ENCODE peak calls at places on chromosomes 12 and 14, in five cellular contexts. One of them, this sample, is unnamed. For H3K36me3, the result is how much of the 10 kb centered on the place peaks cover.

GRCh38 chr12:61385771-61386170 is 874.4 kb upstream of the USP15 start:
- DNase-seq in suprapubic skin: no peak
- DNase-seq in upper lobe of left lung: no peak
- DNase-seq in sigmoid colon: no peak
- DNase-seq in transverse colon: no peak
- DNase-seq in this sample: no peak

GRCh38 chr12:93156091-93156490 is 221.6 kb upstream of the NUDT4 start:
- DNase-seq in suprapubic skin: no peak
- DNase-seq in upper lobe of left lung: no peak
- DNase-seq in sigmoid colon: no peak
- DNase-seq in transverse colon: no peak
- DNase-seq in this sample: no peak

GRCh38 chr14:81051547-81051946 is 96.1 kb downstream of the TSHR start:
- DNase-seq in suprapubic skin: no peak
- DNase-seq in upper lobe of left lung: no peak
- DNase-seq in sigmoid colon: no peak
- DNase-seq in transverse colon: no peak
- DNase-seq in this sample: no peak

GRCh38 chr12:45729233-45730115 is at the start of gene ARID2:
- DNase-seq in suprapubic skin: peak
- DNase-seq in upper lobe of left lung: peak
- DNase-seq in sigmoid colon: peak
- DNase-seq in transverse colon: peak
- DNase-seq in this sample: no peak

GRCh38 chr14:99728231-99728920 is 44.3 kb downstream of the CYP46A1 start:
- DNase-seq in suprapubic skin: peak
- DNase-seq in upper lobe of left lung: no peak
- DNase-seq in sigmoid colon: peak
- DNase-seq in transverse colon: no peak
- DNase-seq in this sample: no peak

GRCh38 chr12:91189526-91189925 is 6.9 kb upstream of the DCN start:
- DNase-seq in suprapubic skin: no peak
- DNase-seq in upper lobe of left lung: no peak
- DNase-seq in sigmoid colon: no peak
- DNase-seq in transverse colon: no peak
- DNase-seq in this sample: no peak

GRCh38 chr12:46404225-46404631 is 31.7 kb upstream of the SLC38A2 start:
- DNase-seq in suprapubic skin: no peak
- DNase-seq in upper lobe of left lung: no peak
- DNase-seq in sigmoid colon: no peak
- DNase-seq in transverse colon: no peak
- DNase-seq in this sample: no peak

GRCh38 chr12:34605955-34606748 is 583.9 kb downstream of the ALG10 start:
- DNase-seq in suprapubic skin: peak
- DNase-seq in upper lobe of left lung: no peak
- DNase-seq in sigmoid colon: peak
- DNase-seq in transverse colon: no peak
- DNase-seq in this sample: peak

GRCh38 chr12:728781-729180 is 23.6 kb upstream of the WNK1 start:
- DNase-seq in suprapubic skin: no peak
- DNase-seq in upper lobe of left lung: no peak
- DNase-seq in sigmoid colon: no peak
- DNase-seq in transverse colon: no peak
- DNase-seq in this sample: no peak

GRCh38 chr12:119198440-119198839 is 19.7 kb downstream of the HSPB8 start:
- DNase-seq in suprapubic skin: no peak
- DNase-seq in upper lobe of left lung: no peak
- DNase-seq in sigmoid colon: no peak
- DNase-seq in transverse colon: no peak
- DNase-seq in this sample: no peak

GRCh38 chr14:54447231-54447692 is 6.1 kb upstream of the CNIH1 start:
- DNase-seq in suprapubic skin: no peak
- DNase-seq in upper lobe of left lung: peak
- DNase-seq in sigmoid colon: no peak
- DNase-seq in transverse colon: peak
- DNase-seq in this sample: no peak

GRCh38 chr12:470133-470532 is 10.4 kb downstream of the B4GALNT3 start:
- DNase-seq in suprapubic skin: no peak
- DNase-seq in upper lobe of left lung: no peak
- DNase-seq in sigmoid colon: no peak
- DNase-seq in transverse colon: no peak
- DNase-seq in this sample: no peak

GRCh38 chr12:66491812-66492361 is 187.0 kb downstream of the GRIP1 start:
- DNase-seq in suprapubic skin: no peak
- DNase-seq in upper lobe of left lung: no peak
- DNase-seq in sigmoid colon: no peak
- DNase-seq in transverse colon: no peak
- DNase-seq in this sample: no peak

GRCh38 chr14:92850492-92850891 is 56.4 kb downstream of the GOLGA5 start:
- DNase-seq in suprapubic skin: no peak
- DNase-seq in upper lobe of left lung: no peak
- DNase-seq in sigmoid colon: no peak
- DNase-seq in transverse colon: no peak
- DNase-seq in this sample: no peak

GRCh38 chr12:52312086-52312485 is 9.1 kb downstream of the KRT83 start:
- DNase-seq in suprapubic skin: peak
- DNase-seq in upper lobe of left lung: no peak
- DNase-seq in sigmoid colon: no peak
- DNase-seq in transverse colon: no peak
- DNase-seq in this sample: no peak

GRCh38 chr12:57216931-57217871 is 607 bp downstream of the NXPH4 start:
- DNase-seq in suprapubic skin: no peak
- DNase-seq in upper lobe of left lung: no peak
- DNase-seq in sigmoid colon: no peak
- DNase-seq in transverse colon: no peak
- DNase-seq in this sample: no peak

GRCh38 chr14:73684627-73685026 is 29.6 kb downstream of the PNMA1 start:
- DNase-seq in suprapubic skin: no peak
- DNase-seq in upper lobe of left lung: no peak
- DNase-seq in sigmoid colon: no peak
- DNase-seq in transverse colon: no peak
- DNase-seq in this sample: no peak

GRCh38 chr12:27541031-27541719 is 17.2 kb downstream of the PPFIBP1 start:
- DNase-seq in suprapubic skin: no peak
- DNase-seq in upper lobe of left lung: no peak
- DNase-seq in sigmoid colon: no peak
- DNase-seq in transverse colon: no peak
- DNase-seq in this sample: no peak

GRCh38 chr14:94631536-94632304 is 19.5 kb downstream of the SERPINA3 start:
- DNase-seq in suprapubic skin: peak
- DNase-seq in upper lobe of left lung: no peak
- DNase-seq in sigmoid colon: peak
- DNase-seq in transverse colon: no peak
- DNase-seq in this sample: no peak

GRCh38 chr14:82855912-82856381 is 1322.3 kb upstream of the SEL1L start:
- DNase-seq in suprapubic skin: no peak
- DNase-seq in upper lobe of left lung: no peak
- DNase-seq in sigmoid colon: no peak
- DNase-seq in transverse colon: no peak
- DNase-seq in this sample: no peak

GRCh38 chr12:2319747-2320146 is 267.0 kb downstream of the CACNA1C start:
- DNase-seq in suprapubic skin: no peak
- DNase-seq in upper lobe of left lung: no peak
- DNase-seq in sigmoid colon: no peak
- DNase-seq in transverse colon: no peak
- DNase-seq in this sample: no peak

GRCh38 chr14:32939254-32940065 is 781 bp downstream of the NPAS3 start:
- DNase-seq in suprapubic skin: peak
- DNase-seq in upper lobe of left lung: peak
- DNase-seq in sigmoid colon: peak
- DNase-seq in transverse colon: peak
- DNase-seq in this sample: no peak

GRCh38 chr12:131275824-131276223 is 322.1 kb downstream of the ADGRD1 start:
- DNase-seq in suprapubic skin: peak
- DNase-seq in upper lobe of left lung: no peak
- DNase-seq in sigmoid colon: no peak
- DNase-seq in transverse colon: no peak
- DNase-seq in this sample: no peak

GRCh38 chr14:52545584-52546317 is 6.6 kb downstream of the TXNDC16 start:
- DNase-seq in suprapubic skin: no peak
- DNase-seq in upper lobe of left lung: no peak
- DNase-seq in sigmoid colon: no peak
- DNase-seq in transverse colon: no peak
- DNase-seq in this sample: no peak

GRCh38 chr12:108768591-108769500 is 37.5 kb upstream of the CORO1C start:
- DNase-seq in suprapubic skin: no peak
- DNase-seq in upper lobe of left lung: peak
- DNase-seq in sigmoid colon: peak
- DNase-seq in transverse colon: peak
- DNase-seq in this sample: no peak

GRCh38 chr14:54487771-54488170 is 1.0 kb downstream of the GMFB start:
- DNase-seq in suprapubic skin: no peak
- DNase-seq in upper lobe of left lung: no peak
- DNase-seq in sigmoid colon: no peak
- DNase-seq in transverse colon: no peak
- DNase-seq in this sample: no peak

GRCh38 chr14:63267171-63267570 is 51.6 kb downstream of the GPHB5 start:
- DNase-seq in suprapubic skin: no peak
- DNase-seq in upper lobe of left lung: no peak
- DNase-seq in sigmoid colon: no peak
- DNase-seq in transverse colon: no peak
- DNase-seq in this sample: no peak

GRCh38 chr12:121465921-121466799 is 66.2 kb downstream of the RNF34 start:
- DNase-seq in suprapubic skin: no peak
- DNase-seq in upper lobe of left lung: no peak
- DNase-seq in sigmoid colon: no peak
- DNase-seq in transverse colon: peak
- DNase-seq in this sample: no peak
- TF ChIP-seq POLR2AphosphoS5 in suprapubic skin: no peak
- TF ChIP-seq POLR2AphosphoS5 in upper lobe of left lung: no peak
- TF ChIP-seq POLR2AphosphoS5 in sigmoid colon: no peak
- TF ChIP-seq POLR2AphosphoS5 in transverse colon: no peak
- TF ChIP-seq POLR2AphosphoS5 in this sample: no peak

GRCh38 chr12:50220357-50221061 is 53.3 kb upstream of the CERS5 start:
- DNase-seq in suprapubic skin: no peak
- DNase-seq in upper lobe of left lung: no peak
- DNase-seq in sigmoid colon: no peak
- DNase-seq in transverse colon: no peak
- DNase-seq in this sample: no peak

GRCh38 chr12:50219544-50219943 is 52.4 kb upstream of the CERS5 start:
- DNase-seq in suprapubic skin: no peak
- DNase-seq in upper lobe of left lung: no peak
- DNase-seq in sigmoid colon: no peak
- DNase-seq in transverse colon: no peak
- DNase-seq in this sample: no peak

GRCh38 chr12:50222275-50222783 is 55.2 kb upstream of the CERS5 start:
- DNase-seq in suprapubic skin: no peak
- DNase-seq in upper lobe of left lung: peak
- DNase-seq in sigmoid colon: peak
- DNase-seq in transverse colon: peak
- DNase-seq in this sample: no peak

GRCh38 chr12:50221228-50222008 is 54.2 kb upstream of the CERS5 start:
- DNase-seq in suprapubic skin: no peak
- DNase-seq in upper lobe of left lung: no peak
- DNase-seq in sigmoid colon: no peak
- DNase-seq in transverse colon: no peak
- DNase-seq in this sample: no peak

DNA sequence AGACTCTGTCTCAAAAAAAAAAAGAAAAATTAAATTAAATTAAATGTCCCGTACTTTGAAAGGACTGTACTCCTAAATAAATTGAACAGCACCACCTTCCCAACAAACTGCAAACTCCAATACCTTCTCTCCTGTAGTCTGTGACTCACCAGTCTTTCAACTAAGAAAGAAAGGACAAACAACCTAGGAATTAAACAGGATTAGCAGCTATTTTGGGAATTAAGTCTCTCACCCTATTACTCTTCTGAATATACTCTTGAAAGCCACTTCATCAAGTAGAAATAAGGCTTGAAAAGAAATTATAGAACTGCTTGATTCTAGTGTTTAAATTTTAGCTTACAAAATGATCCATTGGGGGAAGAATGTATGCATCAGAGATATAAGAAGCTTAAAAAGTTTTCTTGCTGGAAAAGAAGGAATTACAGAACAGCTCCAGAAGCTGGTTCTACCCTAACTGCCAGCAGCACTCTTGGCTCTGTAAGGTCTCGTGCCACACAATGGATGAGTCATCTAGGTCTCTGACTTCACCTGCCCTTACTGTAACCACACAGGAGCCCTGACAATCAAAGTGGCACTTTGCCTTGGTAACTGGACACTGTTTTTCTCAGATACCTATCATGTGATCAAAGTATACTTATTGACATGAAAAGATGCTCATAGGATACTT is 57.0 kb upstream of the CERS5 start:
- DNase-seq in suprapubic skin: no peak
- DNase-seq in upper lobe of left lung: peak
- DNase-seq in sigmoid colon: no peak
- DNase-seq in transverse colon: peak
- DNase-seq in this sample: no peak
- TF ChIP-seq EP300 in suprapubic skin: no peak
- TF ChIP-seq EP300 in upper lobe of left lung: no peak
- TF ChIP-seq EP300 in sigmoid colon: no peak
- TF ChIP-seq EP300 in transverse colon: no peak
- TF ChIP-seq EP300 in this sample: no peak

GRCh38 chr14:64943981-64944520 is 1.5 kb upstream of the GPX2 start:
- DNase-seq in suprapubic skin: peak
- DNase-seq in upper lobe of left lung: no peak
- DNase-seq in sigmoid colon: no peak
- DNase-seq in transverse colon: no peak
- DNase-seq in this sample: peak

GRCh38 chr14:64943556-64943955 is 1.0 kb upstream of the GPX2 start:
- DNase-seq in suprapubic skin: no peak
- DNase-seq in upper lobe of left lung: no peak
- DNase-seq in sigmoid colon: no peak
- DNase-seq in transverse colon: no peak
- DNase-seq in this sample: peak

GRCh38 chr14:64946310-64947045 is 3.9 kb upstream of the GPX2 start:
- DNase-seq in suprapubic skin: no peak
- DNase-seq in upper lobe of left lung: no peak
- DNase-seq in sigmoid colon: no peak
- DNase-seq in transverse colon: no peak
- DNase-seq in this sample: no peak

GRCh38 chr14:64945431-64945830 is 2.9 kb upstream of the GPX2 start:
- DNase-seq in suprapubic skin: no peak
- DNase-seq in upper lobe of left lung: no peak
- DNase-seq in sigmoid colon: no peak
- DNase-seq in transverse colon: no peak
- DNase-seq in this sample: no peak

DNA sequence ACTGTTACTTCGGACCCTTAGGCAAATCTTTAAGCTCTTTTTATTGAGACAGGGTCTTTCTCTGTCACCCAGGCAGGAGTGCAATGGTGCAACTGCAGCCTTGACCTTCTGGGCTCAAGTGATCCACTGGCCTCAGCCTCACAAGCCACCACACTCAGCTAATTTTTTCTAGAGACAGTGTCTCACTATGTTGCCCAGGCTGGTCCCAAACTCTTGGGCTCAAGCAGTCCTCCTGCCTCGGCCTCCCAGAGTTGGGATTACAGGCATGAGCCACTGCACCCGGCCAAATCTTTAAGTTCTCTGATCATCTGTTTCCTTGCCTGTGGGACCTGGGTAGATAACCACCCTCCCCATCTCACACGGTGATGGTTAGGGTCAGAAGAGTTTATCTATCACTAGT is 2.3 kb upstream of the GPX2 start:
- DNase-seq in suprapubic skin: no peak
- DNase-seq in upper lobe of left lung: no peak
- DNase-seq in sigmoid colon: no peak
- DNase-seq in transverse colon: no peak
- DNase-seq in this sample: peak
- H3K36me3 ChIP-seq in suprapubic skin: under half
- H3K36me3 ChIP-seq in upper lobe of left lung: under half
- H3K36me3 ChIP-seq in sigmoid colon: under half
- H3K36me3 ChIP-seq in transverse colon: under half
- H3K36me3 ChIP-seq in this sample: half or more

GRCh38 chr14:77044776-77045569 is 16.5 kb upstream of the IRF2BPL start:
- DNase-seq in suprapubic skin: no peak
- DNase-seq in upper lobe of left lung: no peak
- DNase-seq in sigmoid colon: peak
- DNase-seq in transverse colon: peak
- DNase-seq in this sample: no peak
- TF ChIP-seq POLR2AphosphoS5 in suprapubic skin: no peak
- TF ChIP-seq POLR2AphosphoS5 in upper lobe of left lung: peak
- TF ChIP-seq POLR2AphosphoS5 in sigmoid colon: peak
- TF ChIP-seq POLR2AphosphoS5 in transverse colon: peak
- TF ChIP-seq POLR2AphosphoS5 in this sample: peak